ENCODE peak calls at places on chromosomes 5 and 9, in seven cellular contexts. G is ovary, P is tibial artery, J is HFF-Myc, U is breast epithelium, O is right lobe of liver, V is fibroblast of mammary gland. N is an unnamed sample.

GRCh38 chr9:127809562-127810377 is 7.1 kb downstream of the FPGS start:
- DNase-seq in U (no peak), J (no peak), O (peak; percentile 75), P (no peak), V (no peak), G (no peak), N (no peak)

GRCh38 chr5:73668422-73669116 is 42.6 kb downstream of the ARHGEF28 start:
- DNase-seq in J (no peak), P (no peak), O (no peak), U (no peak), V (no peak), G (no peak), N (no peak)

GRCh38 chr5:68251386-68251785 is 35.8 kb downstream of the PIK3R1 start:
- DNase-seq in P (no peak), G (no peak), J (no peak), O (no peak), V (peak; percentile 60), U (no peak), N (no peak)

GRCh38 chr9:87742813-87743428 is 17.0 kb downstream of the CTSL start:
- DNase-seq in O (no peak), J (peak; percentile 7), U (no peak), P (no peak), G (no peak), V (peak; percentile 73), N (no peak)

GRCh38 chr9:32841314-32841713 is 58.0 kb downstream of the TMEM215 start:
- DNase-seq in P (no peak), J (no peak), O (no peak), G (no peak), U (no peak), V (no peak), N (no peak)

GRCh38 chr9:96136992-96137665 is 164.8 kb downstream of the HSD17B3 start:
- DNase-seq in U (no peak), P (peak; percentile 78), V (peak; percentile 59), O (no peak), G (peak; percentile 27), J (no peak), N (peak; percentile 65)

GRCh38 chr9:88835038-88835466 is 156.2 kb upstream of the S1PR3 start:
- DNase-seq in O (no peak), V (peak; percentile 60), P (no peak), U (no peak), J (no peak), G (no peak), N (peak; percentile 40)

GRCh38 chr9:71250626-71251025 is 129.2 kb upstream of the TRPM3 start:
- DNase-seq in J (no peak), U (no peak), V (no peak), O (no peak), P (no peak), G (no peak), N (no peak)

GRCh38 chr9:81690251-81690851 is 1.0 kb upstream of the TLE1 start:
- DNase-seq in P (peak; percentile 73), J (no peak), V (peak; percentile 45), G (peak; percentile 30), O (peak; percentile 49), U (peak; percentile 87), N (no peak)

GRCh38 chr5:135195267-135195603 is 161.2 kb upstream of the PITX1 start:
- DNase-seq in U (no peak), P (no peak), O (no peak), G (no peak), V (peak; percentile 27), J (no peak), N (peak; percentile 47)

GRCh38 chr5:111548992-111549649 is 36.8 kb upstream of the STARD4 start:
- DNase-seq in P (no peak), G (no peak), J (no peak), U (no peak), O (no peak), V (no peak), N (peak; percentile 31)

GRCh38 chr9:131700765-131701433 is 39.0 kb downstream of the RAPGEF1 start:
- DNase-seq in G (no peak), P (no peak), O (no peak), V (no peak), U (no peak), J (no peak), N (no peak)

DNA sequence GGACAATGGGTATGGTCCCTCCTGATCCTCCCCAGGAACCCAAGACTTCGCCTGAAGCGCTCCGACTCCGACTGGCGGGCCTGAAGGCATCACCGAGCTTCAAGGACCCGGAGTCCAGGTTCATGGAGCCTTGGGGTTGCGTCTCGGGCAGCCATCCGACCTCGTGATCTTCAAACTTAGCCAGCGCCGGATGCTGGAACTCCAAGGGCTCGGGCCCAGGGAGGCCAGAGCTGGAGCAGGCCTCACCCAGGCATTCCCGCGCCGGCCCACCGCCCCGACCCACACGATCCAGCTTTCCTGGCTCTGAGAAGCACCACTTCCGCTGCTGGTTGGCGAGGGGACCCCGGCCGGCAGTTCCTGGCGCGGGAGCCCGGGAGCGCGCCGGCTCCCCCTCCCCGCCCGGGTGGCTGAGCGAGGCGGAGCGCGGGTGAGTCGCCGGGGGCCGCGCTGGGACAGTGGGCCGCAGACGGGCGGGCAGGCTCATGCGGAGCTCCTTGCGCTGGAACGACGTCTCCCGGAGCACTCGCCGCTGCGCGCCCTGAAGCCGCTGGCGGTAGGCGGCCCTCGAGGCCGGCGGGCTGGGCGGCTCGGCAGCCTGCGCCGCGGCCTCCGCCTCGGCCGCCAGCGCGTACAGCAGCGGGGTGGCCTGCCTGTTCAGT is 5.2 kb downstream of the SHROOM1 start:
- DNase-seq in V (no peak), J (no peak), U (no peak), P (no peak), G (no peak), O (no peak), N (no peak)
- H3K4me3 ChIP-seq in V (no peak overlapping the region), J (no peak overlapping the region), U (no peak overlapping the region), P (peak overlapping the region; percentile 13), G (no peak overlapping the region), O (no peak overlapping the region), N (no peak overlapping the region)

GRCh38 chr9:113590991-113591898 is 127.7 kb downstream of the RGS3 start:
- DNase-seq in V (peak; percentile 71), P (peak; percentile 89), U (peak; percentile 86), J (no peak), G (peak; percentile 81), O (peak; percentile 86), N (peak; percentile 68)

GRCh38 chr9:113592806-113593575 is 129.5 kb downstream of the RGS3 start:
- DNase-seq in U (no peak), P (no peak), G (no peak), O (no peak), J (no peak), V (no peak), N (no peak)

GRCh38 chr9:113591899-113592625 is 128.5 kb downstream of the RGS3 start:
- DNase-seq in G (no peak), V (no peak), J (no peak), O (peak; percentile 45), P (no peak), U (no peak), N (no peak)

GRCh38 chr9:113594484-113595299 is 131.2 kb downstream of the RGS3 start:
- DNase-seq in P (peak; percentile 88), G (no peak), U (no peak), O (no peak), V (no peak), J (no peak), N (no peak)

DNA sequence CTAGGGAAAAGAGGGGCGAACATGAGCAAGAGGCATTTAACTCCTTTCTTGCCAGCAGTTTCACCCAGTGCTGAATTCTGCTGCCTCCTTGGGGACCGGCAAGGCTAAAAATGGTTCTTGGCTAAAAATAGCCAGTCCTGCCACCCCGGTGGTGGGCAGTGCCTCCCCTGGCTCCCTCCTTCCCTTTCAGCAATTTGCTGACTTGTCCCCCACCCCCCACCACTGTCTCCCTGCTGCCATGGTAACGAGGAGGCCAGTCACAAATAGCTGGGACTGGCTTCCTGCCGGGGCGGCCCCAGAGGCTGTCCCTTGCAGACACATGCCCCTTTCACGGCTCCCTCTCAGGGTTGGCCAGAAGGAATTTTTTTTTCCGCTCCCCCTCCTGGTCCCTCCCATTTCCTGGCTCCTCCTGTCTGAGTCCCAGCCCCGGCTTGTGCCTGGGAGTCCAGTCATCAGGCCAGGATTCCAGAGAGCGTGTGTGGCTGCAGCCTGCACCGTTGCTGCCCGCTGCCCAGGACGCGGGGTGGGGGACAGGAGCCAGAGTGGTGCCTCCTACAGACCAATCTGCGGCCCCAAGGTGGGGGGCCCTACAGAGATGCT is 130.3 kb downstream of the RGS3 start:
- DNase-seq in O (peak; percentile 93), U (peak; percentile 95), P (peak; percentile 99), G (peak; percentile 84), J (peak; percentile 98), V (peak; percentile 96), N (peak; percentile 98)
- TF ChIP-seq CTCF in O (no peak), U (no peak), P (peak; percentile 21), G (no peak), J (no peak), V (no peak), N (no peak)

GRCh38 chr5:95078868-95079267 is 206.0 kb downstream of the MCTP1 start:
- DNase-seq in P (no peak), G (no peak), V (no peak), U (no peak), J (no peak), O (no peak), N (no peak)

GRCh38 chr5:95081500-95082355 is 203.2 kb downstream of the MCTP1 start:
- DNase-seq in U (no peak), P (no peak), V (peak; percentile 88), J (peak; percentile 26), G (no peak), O (no peak), N (peak; percentile 62)

GRCh38 chr5:95080456-95080855 is 204.4 kb downstream of the MCTP1 start:
- DNase-seq in P (no peak), O (no peak), G (no peak), V (no peak), U (no peak), J (no peak), N (no peak)

GRCh38 chr5:95076395-95077165 is 208.3 kb downstream of the MCTP1 start:
- DNase-seq in J (no peak), O (no peak), V (peak; percentile 15), P (no peak), G (no peak), U (no peak), N (no peak)

DNA sequence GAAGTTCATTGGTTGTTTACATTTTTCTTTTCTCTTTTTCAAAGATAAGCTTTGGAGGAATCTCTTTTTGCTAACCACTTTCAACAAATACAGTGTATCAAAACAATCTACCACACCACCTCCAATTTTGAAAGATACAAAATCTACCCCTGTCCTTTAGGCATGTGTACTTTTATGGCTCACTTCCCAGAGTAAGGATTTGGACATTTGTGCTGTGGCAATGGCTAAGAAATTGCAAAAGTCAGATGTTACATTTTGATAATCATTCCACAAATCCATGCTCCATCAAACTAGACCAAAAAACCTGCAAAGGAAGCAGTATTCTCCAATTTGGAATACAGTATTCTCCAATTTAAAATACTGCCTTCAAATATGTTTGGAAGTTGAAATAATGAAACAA is 204.9 kb downstream of the MCTP1 start:
- DNase-seq in J (no peak), P (no peak), V (peak; percentile 16), U (no peak), G (no peak), O (no peak), N (no peak)
- H3K4me3 ChIP-seq in J (no peak overlapping the region), P (peak overlapping the region; percentile 36), V (no peak overlapping the region), U (peak overlapping the region; percentile 26), G (no peak overlapping the region), O (no peak overlapping the region), N (no peak overlapping the region)

DNA sequence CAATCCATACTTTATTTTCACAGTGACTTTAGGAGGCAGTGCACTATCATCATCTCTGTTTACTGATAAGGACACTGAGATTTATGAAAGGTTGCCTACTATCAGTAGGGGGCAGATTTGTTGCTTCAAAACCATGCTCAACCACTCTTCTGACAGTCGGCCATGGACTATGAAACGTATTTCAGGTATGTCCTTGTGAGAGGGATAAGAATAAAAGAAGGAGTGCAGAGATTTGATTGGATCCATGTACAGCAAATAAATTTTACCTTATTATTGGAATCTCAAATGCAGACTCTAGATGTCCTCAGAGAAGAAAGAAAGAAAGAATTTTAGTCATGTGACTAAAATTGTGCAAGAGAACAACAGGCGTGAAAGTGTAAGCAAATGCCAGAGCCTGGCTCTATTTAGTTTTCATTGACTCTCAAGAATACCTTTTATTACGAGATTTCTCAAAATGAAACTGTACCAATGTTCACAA is 296.6 kb upstream of the RASA1 start:
- DNase-seq in G (no peak), V (peak; percentile 49), O (no peak), U (no peak), J (no peak), P (no peak), N (peak; percentile 38)
- TF ChIP-seq CTCF in G (no peak), V (peak; percentile 31), O (peak; percentile 25), U (no peak), J (no peak), P (no peak), N (peak; percentile 32)

N was measured in AG10803.